ENCODE peak calls at places on chromosomes 11 and 22, in five cellular contexts. V is vagina; N is omental fat pad; C is naive thymus-derived CD8-positive, alpha-beta T cell; I is mucosa of descending colon. D is an unnamed sample.

GRCh38 chr22:38788417-38788816 is 5.5 kb downstream of the DNAL4 start:
- DNase-seq in V (no peak), N (no peak), C (no peak), I (no peak), D (peak)

GRCh38 chr11:79419120-79419519 is 21.7 kb downstream of the TENM4 start:
- DNase-seq in V (no peak), N (no peak), C (no peak), I (peak), D (no peak)

GRCh38 chr11:67240575-67241389 is 25.5 kb upstream of the GRK2 start:
- DNase-seq in V (no peak), N (peak), C (peak), I (peak), D (peak)

GRCh38 chr11:60345489-60345888 is 18.4 kb downstream of the MS4A6E start:
- DNase-seq in V (no peak), N (no peak), C (no peak), I (no peak), D (no peak)

GRCh38 chr11:2774173-2775082 is 74.6 kb upstream of the KCNQ1OT1 start:
- DNase-seq in V (peak), N (no peak), C (no peak), I (no peak), D (no peak)

GRCh38 chr22:38397189-38398097 is 57.6 kb downstream of the KCNJ4 start:
- DNase-seq in V (peak), N (no peak), C (peak), I (peak), D (no peak)

GRCh38 chr11:17734418-17734911 is at the start of gene KCNC1:
- DNase-seq in V (no peak), N (no peak), C (no peak), I (no peak), D (no peak)

GRCh38 chr11:67278135-67278938 is 10.8 kb upstream of the ANKRD13D start:
- DNase-seq in V (no peak), N (no peak), C (no peak), I (peak), D (no peak)

GRCh38 chr11:100687630-100688395 is 725 bp downstream of the ARHGAP42 start:
- DNase-seq in V (peak), N (no peak), C (no peak), I (peak), D (no peak)

GRCh38 chr11:73404048-73404447 is 27.8 kb downstream of the RELT start:
- DNase-seq in V (no peak), N (no peak), C (no peak), I (no peak), D (no peak)

GRCh38 chr22:28442951-28443876 is 236.4 kb downstream of the TTC28 start:
- DNase-seq in V (no peak), N (no peak), C (peak), I (peak), D (peak)